ENCODE peak calls at places on chromosomes 12 and 14, in four cellular contexts. One of them, this sample, is unnamed. For H3K79me2, the result is how much of the 10 kb centered on the place peaks cover.

GRCh38 chr14:51079085-51079484 is 15.8 kb downstream of the TRIM9 start:
- DNase-seq in H1: no peak
- DNase-seq in K562: no peak
- DNase-seq in GM12878: no peak
- DNase-seq in this sample: no peak

GRCh38 chr12:123151679-123152454 is 977 bp upstream of the PITPNM2 start:
- DNase-seq in K562: peak
- DNase-seq in GM12878: no peak
- DNase-seq in H1: no peak
- DNase-seq in this sample: no peak

GRCh38 chr12:110813298-110813697 is 33.5 kb upstream of the CCDC63 start:
- DNase-seq in K562: no peak
- DNase-seq in H1: no peak
- DNase-seq in GM12878: no peak
- DNase-seq in this sample: no peak

GRCh38 chr12:25701290-25701689 is 148.2 kb upstream of the LMNTD1 start:
- DNase-seq in K562: no peak
- DNase-seq in H1: no peak
- DNase-seq in GM12878: no peak
- DNase-seq in this sample: no peak

GRCh38 chr12:115661103-115661502 is 616.4 kb downstream of the MED13L start:
- DNase-seq in K562: no peak
- DNase-seq in H1: no peak
- DNase-seq in GM12878: no peak
- DNase-seq in this sample: no peak

GRCh38 chr12:106139422-106140141 is 828 bp upstream of the NUAK1 start:
- DNase-seq in K562: no peak
- DNase-seq in H1: peak
- DNase-seq in GM12878: no peak
- DNase-seq in this sample: no peak

GRCh38 chr14:92644166-92644565 is 104.3 kb downstream of the LGMN start:
- DNase-seq in K562: no peak
- DNase-seq in GM12878: no peak
- DNase-seq in H1: no peak
- DNase-seq in this sample: no peak

GRCh38 chr12:70971395-70971794 is 50.9 kb upstream of the PTPRR start:
- DNase-seq in K562: no peak
- DNase-seq in GM12878: no peak
- DNase-seq in H1: no peak
- DNase-seq in this sample: no peak

GRCh38 chr12:109609256-109609821 is 35.7 kb downstream of the MVK start:
- DNase-seq in H1: no peak
- DNase-seq in GM12878: no peak
- DNase-seq in K562: no peak
- DNase-seq in this sample: no peak

GRCh38 chr14:102993523-102993922 is 63.8 kb downstream of the CDC42BPB start:
- DNase-seq in K562: no peak
- DNase-seq in H1: no peak
- DNase-seq in GM12878: no peak
- DNase-seq in this sample: no peak

GRCh38 chr12:111788178-111788654 is 21.5 kb downstream of the ALDH2 start:
- DNase-seq in H1: no peak
- DNase-seq in K562: no peak
- DNase-seq in GM12878: no peak
- DNase-seq in this sample: peak

GRCh38 chr14:32259368-32260013 is 56.4 kb upstream of the RNU6-8 start:
- DNase-seq in K562: peak
- DNase-seq in GM12878: peak
- DNase-seq in H1: no peak
- DNase-seq in this sample: peak

GRCh38 chr14:81401420-81402122 is 1.4 kb upstream of the STON2 start:
- DNase-seq in H1: no peak
- DNase-seq in K562: no peak
- DNase-seq in GM12878: no peak
- DNase-seq in this sample: no peak

GRCh38 chr12:92735131-92735721 is 32.4 kb downstream of the PLEKHG7 start:
- DNase-seq in GM12878: no peak
- DNase-seq in K562: no peak
- DNase-seq in H1: no peak
- DNase-seq in this sample: no peak

GRCh38 chr14:75470238-75470797 is 42.5 kb downstream of the JDP2 start:
- DNase-seq in K562: no peak
- DNase-seq in GM12878: no peak
- DNase-seq in H1: no peak
- DNase-seq in this sample: no peak

GRCh38 chr14:105465209-105466031 is 9.2 kb upstream of the CRIP2 start:
- DNase-seq in K562: no peak
- DNase-seq in GM12878: no peak
- DNase-seq in H1: no peak
- DNase-seq in this sample: no peak

GRCh38 chr12:93626160-93626559 is 51.0 kb upstream of the CRADD start:
- DNase-seq in GM12878: no peak
- DNase-seq in H1: peak
- DNase-seq in K562: peak
- DNase-seq in this sample: no peak

GRCh38 chr12:25854991-25855390 is 103.5 kb upstream of the RASSF8 start:
- DNase-seq in H1: no peak
- DNase-seq in GM12878: no peak
- DNase-seq in K562: no peak
- DNase-seq in this sample: no peak

GRCh38 chr12:58310828-58311273 is 369.5 kb downstream of the ATP23 start:
- DNase-seq in K562: no peak
- DNase-seq in GM12878: no peak
- DNase-seq in H1: no peak
- DNase-seq in this sample: no peak

GRCh38 chr14:23047042-23047634 is 5.1 kb downstream of the PSMB11 start:
- DNase-seq in H1: no peak
- DNase-seq in GM12878: no peak
- DNase-seq in K562: no peak
- DNase-seq in this sample: no peak

GRCh38 chr14:85415015-85415712 is 114.8 kb upstream of the FLRT2 start:
- DNase-seq in H1: peak
- DNase-seq in K562: no peak
- DNase-seq in GM12878: no peak
- DNase-seq in this sample: no peak

GRCh38 chr14:37579250-37579649 is 15.8 kb downstream of the FOXA1 start:
- DNase-seq in H1: no peak
- DNase-seq in K562: no peak
- DNase-seq in GM12878: no peak
- DNase-seq in this sample: no peak

GRCh38 chr14:71488703-71489141 is 443.5 kb upstream of the RGS6 start:
- DNase-seq in H1: no peak
- DNase-seq in K562: no peak
- DNase-seq in GM12878: no peak
- DNase-seq in this sample: no peak

GRCh38 chr12:125434936-125435443 is 369.8 kb downstream of the AACS start:
- DNase-seq in H1: no peak
- DNase-seq in GM12878: peak
- DNase-seq in K562: no peak
- DNase-seq in this sample: no peak

GRCh38 chr12:12791756-12792346 is 6.4 kb downstream of the APOLD1 start:
- DNase-seq in H1: no peak
- DNase-seq in K562: no peak
- DNase-seq in GM12878: no peak
- DNase-seq in this sample: peak

GRCh38 chr12:128078311-128078851 is 188.6 kb upstream of the TMEM132C start:
- DNase-seq in H1: no peak
- DNase-seq in K562: no peak
- DNase-seq in GM12878: no peak
- DNase-seq in this sample: no peak

GRCh38 chr12:58774008-58774407 is 146.3 kb downstream of the LRIG3 start:
- DNase-seq in GM12878: no peak
- DNase-seq in H1: no peak
- DNase-seq in K562: no peak
- DNase-seq in this sample: no peak

GRCh38 chr12:22287776-22288621 is 46.5 kb downstream of the ST8SIA1 start:
- DNase-seq in K562: no peak
- DNase-seq in H1: peak
- DNase-seq in GM12878: no peak
- DNase-seq in this sample: no peak

GRCh38 chr14:100575266-100575995 is 11.8 kb downstream of the BEGAIN start:
- DNase-seq in GM12878: no peak
- DNase-seq in H1: no peak
- DNase-seq in K562: no peak
- DNase-seq in this sample: no peak

GRCh38 chr14:101595887-101596721 is 34.8 kb downstream of the DIO3 start:
- DNase-seq in H1: no peak
- DNase-seq in GM12878: no peak
- DNase-seq in K562: no peak
- DNase-seq in this sample: no peak

GRCh38 chr14:94043756-94044475 is 17.8 kb downstream of the OTUB2 start:
- DNase-seq in GM12878: no peak
- DNase-seq in K562: no peak
- DNase-seq in H1: no peak
- DNase-seq in this sample: no peak

GRCh38 chr14:54366726-54367707 is 29.8 kb upstream of the CDKN3 start:
- DNase-seq in K562: peak
- DNase-seq in H1: peak
- DNase-seq in GM12878: no peak
- DNase-seq in this sample: peak

GRCh38 chr14:54370323-54371125 is 26.3 kb upstream of the CDKN3 start:
- DNase-seq in H1: peak
- DNase-seq in K562: no peak
- DNase-seq in GM12878: no peak
- DNase-seq in this sample: no peak

GRCh38 chr14:54374117-54374884 is 22.5 kb upstream of the CDKN3 start:
- DNase-seq in H1: peak
- DNase-seq in K562: no peak
- DNase-seq in GM12878: no peak
- DNase-seq in this sample: no peak

GRCh38 chr14:54364555-54365415 is 32.0 kb upstream of the CDKN3 start:
- DNase-seq in K562: no peak
- DNase-seq in GM12878: no peak
- DNase-seq in H1: peak
- DNase-seq in this sample: no peak

GRCh38 chr14:54369343-54369742 is 27.5 kb upstream of the CDKN3 start:
- DNase-seq in GM12878: no peak
- DNase-seq in H1: no peak
- DNase-seq in K562: no peak
- DNase-seq in this sample: no peak
- TF ChIP-seq RFX5 in GM12878: no peak
- TF ChIP-seq RFX5 in H1: no peak
- TF ChIP-seq RFX5 in K562: no peak
- TF ChIP-seq RFX5 in this sample: no peak

GRCh38 chr12:95548056-95548538 is 3.2 kb downstream of the USP44 start:
- DNase-seq in H1: peak
- DNase-seq in K562: peak
- DNase-seq in GM12878: no peak
- DNase-seq in this sample: peak
- H3K79me2 ChIP-seq in H1: half or more
- H3K79me2 ChIP-seq in K562: under half
- H3K79me2 ChIP-seq in GM12878: under half
- H3K79me2 ChIP-seq in this sample: under half

DNA sequence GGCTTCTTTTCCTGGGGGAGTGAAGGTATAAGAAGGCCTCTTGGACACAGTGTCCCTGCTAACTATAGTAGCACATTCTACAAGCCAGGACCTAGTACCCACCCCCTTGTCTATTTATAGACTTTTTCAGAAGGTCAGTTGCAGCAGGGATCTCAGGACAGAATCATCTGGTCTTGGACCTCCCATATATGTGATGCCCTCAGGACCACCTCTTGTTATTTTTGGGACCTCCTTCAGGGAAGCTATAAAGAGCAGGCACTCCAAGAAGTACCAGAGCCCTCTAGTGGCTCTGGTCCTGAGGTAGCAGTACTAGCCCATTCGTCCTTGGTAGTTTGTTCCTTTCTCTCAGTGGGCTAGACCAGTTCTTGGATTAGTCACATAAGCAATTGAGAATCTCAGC is 4.3 kb downstream of the COQ10A start:
- DNase-seq in GM12878: no peak
- DNase-seq in H1: no peak
- DNase-seq in K562: peak
- DNase-seq in this sample: no peak
- TF ChIP-seq NRF1 in GM12878: no peak
- TF ChIP-seq NRF1 in H1: no peak
- TF ChIP-seq NRF1 in K562: no peak
- TF ChIP-seq NRF1 in this sample: no peak

DNA sequence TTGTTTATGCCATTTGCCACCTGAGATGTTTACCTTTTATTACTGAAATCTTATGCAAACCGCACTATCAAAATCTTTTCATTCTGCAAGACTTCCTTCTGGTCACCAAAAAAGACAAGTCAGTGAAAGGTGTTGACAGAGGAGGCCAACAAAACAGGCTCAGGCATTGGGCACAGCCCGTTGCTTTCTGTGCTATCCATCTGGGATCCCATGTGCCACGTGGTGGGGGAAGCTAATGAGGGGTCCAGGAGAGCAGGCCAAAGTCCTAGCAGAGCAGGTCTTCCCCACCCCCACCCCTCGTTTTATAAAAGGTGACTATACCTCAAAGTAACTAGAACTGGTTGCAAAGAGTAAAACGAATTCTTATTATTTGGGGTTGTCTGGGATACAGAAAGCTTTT is 1.2 kb downstream of the ALDH1L2 start:
- DNase-seq in H1: no peak
- DNase-seq in GM12878: no peak
- DNase-seq in K562: no peak
- DNase-seq in this sample: no peak
- TF ChIP-seq RFX5 in H1: no peak
- TF ChIP-seq RFX5 in GM12878: no peak
- TF ChIP-seq RFX5 in K562: no peak
- TF ChIP-seq RFX5 in this sample: no peak

GRCh38 chr12:65825323-65825572 is 965 bp downstream of the HMGA2 start:
- DNase-seq in GM12878: no peak
- DNase-seq in H1: no peak
- DNase-seq in K562: no peak
- DNase-seq in this sample: no peak

GRCh38 chr12:65825573-65826512 is 1.6 kb downstream of the HMGA2 start:
- DNase-seq in H1: peak
- DNase-seq in K562: no peak
- DNase-seq in GM12878: no peak
- DNase-seq in this sample: peak

GRCh38 chr12:65824314-65824563 is at the start of gene HMGA2:
- DNase-seq in GM12878: no peak
- DNase-seq in H1: peak
- DNase-seq in K562: no peak
- DNase-seq in this sample: no peak

GRCh38 chr12:65822732-65823480 is 1.4 kb upstream of the HMGA2 start:
- DNase-seq in K562: no peak
- DNase-seq in H1: peak
- DNase-seq in GM12878: no peak
- DNase-seq in this sample: peak

GRCh38 chr12:65823481-65824313 is 586 bp upstream of the HMGA2 start:
- DNase-seq in H1: peak
- DNase-seq in GM12878: no peak
- DNase-seq in K562: no peak
- DNase-seq in this sample: peak
- H3K79me2 ChIP-seq in H1: under half
- H3K79me2 ChIP-seq in GM12878: under half
- H3K79me2 ChIP-seq in K562: under half
- H3K79me2 ChIP-seq in this sample: half or more

This sample was measured in SK-N-SH.